ENCODE peak calls at places on chromosomes 12 and 14, in eight cellular contexts. B is transverse colon; S is GM23338; O is thyroid gland; X is CD8-positive, alpha-beta T cell; K is right lobe of liver; F is PC-3; I is HL-60. V is an unnamed sample.

GRCh38 chr14:84891414-84891813 is 638.5 kb upstream of the FLRT2 start:
- DNase-seq in B (no peak), S (no peak), O (no peak), X (no peak), K (no peak), F (peak; percentile 31), I (no peak), V (no peak)

GRCh38 chr12:45989277-45989856 is 1.0 kb downstream of the SCAF11 start:
- DNase-seq in B (no peak), S (peak; percentile 49), O (no peak), X (no peak), K (no peak), F (peak; percentile 58), I (peak; percentile 28), V (no peak)

GRCh38 chr14:96852823-96853422 is 55.7 kb downstream of the VRK1 start:
- DNase-seq in B (no peak), S (peak; percentile 63), O (no peak), X (no peak), K (no peak), F (peak; percentile 52), I (no peak), V (no peak)

GRCh38 chr12:56759270-56759908 is 3.7 kb upstream of the HSD17B6 start:
- DNase-seq in B (no peak), S (no peak), O (no peak), X (no peak), K (no peak), F (no peak), I (no peak), V (no peak)

GRCh38 chr12:77786675-77787074 is 44.0 kb upstream of the NAV3 start:
- DNase-seq in B (no peak), S (no peak), O (no peak), X (no peak), K (no peak), F (no peak), I (no peak), V (no peak)

GRCh38 chr12:95687937-95688336 is 102.6 kb downstream of the NTN4 start:
- DNase-seq in B (no peak), S (no peak), O (no peak), X (no peak), K (no peak), F (peak; percentile 51), I (no peak), V (no peak)

GRCh38 chr12:29858270-29858786 is 74.6 kb upstream of the TMTC1 start:
- DNase-seq in B (no peak), S (no peak), O (no peak), X (no peak), K (no peak), F (no peak), I (no peak), V (no peak)

GRCh38 chr12:121279507-121279915 is 17.0 kb downstream of the CAMKK2 start:
- DNase-seq in B (peak; percentile 23), S (no peak), O (peak; percentile 73), X (no peak), K (peak; percentile 64), F (no peak), I (no peak), V (peak; percentile 71)

GRCh38 chr14:75424496-75424895 is 3.3 kb upstream of the JDP2 start:
- DNase-seq in B (no peak), S (no peak), O (no peak), X (no peak), K (no peak), F (no peak), I (no peak), V (no peak)

GRCh38 chr12:96221391-96221790 is 27.2 kb downstream of the ELK3 start:
- DNase-seq in B (no peak), S (no peak), O (no peak), X (no peak), K (no peak), F (no peak), I (no peak), V (no peak)

GRCh38 chr12:104049278-104050257 is at the start of gene GLT8D2:
- DNase-seq in B (peak; percentile 25), S (peak; percentile 81), O (peak; percentile 69), X (no peak), K (peak; percentile 30), F (peak; percentile 61), I (no peak), V (peak; percentile 61)

GRCh38 chr12:1915082-1915968 is 3.1 kb downstream of the CACNA2D4 start:
- DNase-seq in B (no peak), S (no peak), O (no peak), X (peak; percentile 18), K (peak; percentile 10), F (no peak), I (no peak), V (no peak)

GRCh38 chr12:18969512-18969911 is 160.0 kb upstream of the PLEKHA5 start:
- DNase-seq in B (no peak), S (no peak), O (no peak), X (no peak), K (no peak), F (no peak), I (no peak), V (no peak)

GRCh38 chr12:132046561-132046960 is 96.8 kb downstream of the EP400 start:
- DNase-seq in B (no peak), S (no peak), O (no peak), X (no peak), K (no peak), F (no peak), I (no peak), V (no peak)

GRCh38 chr14:102986810-102987579 is 64.5 kb downstream of the AMN start:
- DNase-seq in B (no peak), S (no peak), O (no peak), X (no peak), K (no peak), F (peak; percentile 76), I (no peak), V (peak; percentile 48)

GRCh38 chr12:105445261-105446015 is 114.9 kb downstream of the C12orf75 start:
- DNase-seq in B (no peak), S (peak; percentile 37), O (no peak), X (no peak), K (no peak), F (peak; percentile 69), I (no peak), V (no peak)

GRCh38 chr14:52146504-52146903 is 77.6 kb upstream of the NID2 start:
- DNase-seq in B (no peak), S (no peak), O (no peak), X (no peak), K (no peak), F (peak; percentile 24), I (no peak), V (no peak)

GRCh38 chr14:83347874-83348273 is 1814.2 kb upstream of the SEL1L start:
- DNase-seq in B (no peak), S (no peak), O (no peak), X (no peak), K (no peak), F (no peak), I (no peak), V (no peak)

GRCh38 chr14:50943261-50943942 is 881 bp downstream of the PYGL start:
- DNase-seq in B (peak; percentile 58), S (peak; percentile 72), O (peak; percentile 62), X (no peak), K (peak; percentile 78), F (peak; percentile 68), I (no peak), V (peak; percentile 74)

GRCh38 chr12:22539055-22539454 is 5.3 kb downstream of the C2CD5 start:
- DNase-seq in B (no peak), S (no peak), O (no peak), X (no peak), K (no peak), F (no peak), I (peak; percentile 84), V (no peak)

GRCh38 chr12:131345521-131346436 is 365.1 kb upstream of the SFSWAP start:
- DNase-seq in B (no peak), S (no peak), O (no peak), X (no peak), K (no peak), F (no peak), I (no peak), V (no peak)

GRCh38 chr14:102481791-102482238 is 27.8 kb downstream of the ANKRD9 start:
- DNase-seq in B (no peak), S (no peak), O (no peak), X (no peak), K (no peak), F (peak; percentile 86), I (no peak), V (no peak)

GRCh38 chr12:33439587-33440011 is at the start of gene SYT10:
- DNase-seq in B (no peak), S (peak; percentile 89), O (no peak), X (no peak), K (no peak), F (no peak), I (no peak), V (no peak)

GRCh38 chr12:460301-461230 is 827 bp downstream of the B4GALNT3 start:
- DNase-seq in B (peak; percentile 39), S (peak; percentile 50), O (peak; percentile 32), X (no peak), K (peak; percentile 53), F (no peak), I (no peak), V (peak; percentile 62)

GRCh38 chr12:12070149-12070548 is 590 bp upstream of the BCL2L14 start:
- DNase-seq in B (peak; percentile 13), S (no peak), O (no peak), X (no peak), K (no peak), F (no peak), I (no peak), V (no peak)

GRCh38 chr12:12064596-12064995 is 6.1 kb upstream of the BCL2L14 start:
- DNase-seq in B (no peak), S (no peak), O (no peak), X (no peak), K (no peak), F (no peak), I (no peak), V (no peak)
- H3K27ac ChIP-seq in B (no peak overlapping the region), S (peak overlapping the region; percentile 70), O (no peak overlapping the region), X (no peak overlapping the region), K (no peak overlapping the region), F (no peak overlapping the region), I (no peak overlapping the region), V (no peak overlapping the region)

GRCh38 chr14:60723218-60724079 is 702 bp downstream of the SIX4 start:
- DNase-seq in B (peak; percentile 21), S (peak; percentile 64), O (peak; percentile 52), X (no peak), K (peak; percentile 48), F (peak; percentile 67), I (no peak), V (peak; percentile 49)
- TF ChIP-seq CTCF in B (no peak), S (no peak), O (no peak), X (no peak), K (no peak), F (no peak), I (no peak), V (no peak)

GRCh38 chr14:32453857-32454810 is 125.0 kb downstream of the AKAP6 start:
- DNase-seq in B (no peak), S (no peak), O (no peak), X (no peak), K (no peak), F (no peak), I (no peak), V (no peak)
- H3K27ac ChIP-seq in B (peak overlapping the region; percentile 16), S (no peak overlapping the region), O (no peak overlapping the region), X (no peak overlapping the region), K (no peak overlapping the region), F (no peak overlapping the region), I (no peak overlapping the region), V (no peak overlapping the region)

DNA sequence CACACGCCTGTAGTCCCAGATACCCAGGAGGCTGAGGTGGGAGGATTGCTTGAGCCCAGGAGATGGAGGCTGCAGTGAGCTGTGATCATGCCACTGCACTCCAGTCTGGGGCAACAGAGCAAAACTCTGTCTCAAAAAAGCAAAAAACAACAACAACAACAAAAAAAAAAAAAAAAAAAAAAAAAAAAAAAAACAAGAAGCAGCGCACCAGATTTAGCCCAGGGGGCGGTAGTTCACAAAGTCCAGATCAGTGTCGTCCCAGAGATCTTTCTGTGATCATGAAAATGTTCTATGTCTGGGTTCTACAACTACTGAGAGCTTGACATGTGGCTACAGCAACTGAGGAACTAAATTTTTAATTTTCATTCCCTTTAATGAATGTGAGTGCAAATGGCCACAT is 27.4 kb downstream of the OAS2 start:
- DNase-seq in B (no peak), S (peak; percentile 56), O (no peak), X (no peak), K (no peak), F (peak; percentile 45), I (no peak), V (no peak)
- TF ChIP-seq CTCF in B (no peak), S (peak; percentile 57), O (no peak), X (no peak), K (no peak), F (peak; percentile 66), I (no peak), V (no peak)

V was measured in psoas muscle.